ENCODE peak calls at places on chromosomes 1 and 21, in four cellular contexts. R is kidney tubule cell; X is fibroblast of pulmonary artery; D is activated naive CD8-positive, alpha-beta T cell treated with anti-CD3 and anti-CD28 coated beads, Interleukin-2, amount 50 U/mL, for 24 hours. U is an unnamed sample.

GRCh38 chr1:152386940-152387339 is 27.1 kb downstream of the CRNN start:
- DNase-seq in X (no peak), R (no peak), D (no peak), U (no peak)

GRCh38 chr1:6460349-6461236 is 5.4 kb downstream of the TNFRSF25 start:
- DNase-seq in D (peak; percentile 79), R (no peak), X (peak; percentile 25), U (peak; percentile 73)

GRCh38 chr1:211874521-211875347 is 44.2 kb upstream of the LPGAT1 start:
- DNase-seq in R (no peak), D (no peak), X (no peak), U (no peak)

GRCh38 chr1:47378147-47378546 is 37.9 kb upstream of the FOXE3 start:
- DNase-seq in D (no peak), R (no peak), X (no peak), U (no peak)

GRCh38 chr1:17922833-17923232 is 167.7 kb downstream of the ACTL8 start:
- DNase-seq in D (peak; percentile 12), R (peak; percentile 39), X (peak; percentile 26), U (no peak)

GRCh38 chr1:219380463-219380862 is 206.8 kb downstream of the LYPLAL1 start:
- DNase-seq in X (no peak), D (no peak), R (no peak), U (no peak)

GRCh38 chr21:15671188-15671587 is 58.6 kb upstream of the USP25 start:
- DNase-seq in R (no peak), D (no peak), X (no peak), U (no peak)

GRCh38 chr1:200776949-200777348 is 38.3 kb downstream of the CAMSAP2 start:
- DNase-seq in X (no peak), D (no peak), R (peak; percentile 21), U (no peak)

GRCh38 chr1:42944207-42944928 is 14.3 kb downstream of the SLC2A1 start:
- DNase-seq in X (no peak), D (no peak), R (no peak), U (no peak)

GRCh38 chr1:173507205-173507846 is 30.2 kb downstream of the PRDX6 start:
- DNase-seq in R (peak; percentile 98), X (peak; percentile 35), D (no peak), U (no peak)

GRCh38 chr21:37737996-37738395 is 178.3 kb downstream of the KCNJ6 start:
- DNase-seq in R (no peak), X (no peak), D (no peak), U (no peak)

GRCh38 chr1:176692431-176692830 is 229.5 kb downstream of the PAPPA2 start:
- DNase-seq in X (no peak), R (no peak), D (no peak), U (no peak)

GRCh38 chr1:156970017-156970416 is 49.6 kb downstream of the LRRC71 start:
- DNase-seq in D (no peak), X (peak; percentile 31), R (no peak), U (no peak)

GRCh38 chr1:159088050-159088449 is 11.5 kb upstream of the AIM2 start:
- DNase-seq in D (no peak), X (peak; percentile 80), R (peak; percentile 71), U (no peak)

GRCh38 chr1:89487972-89488371 is 36.7 kb upstream of the LRRC8B start:
- DNase-seq in X (no peak), R (no peak), D (no peak), U (no peak)

GRCh38 chr1:28417441-28418277 is 48.1 kb downstream of the PHACTR4 start:
- DNase-seq in X (peak; percentile 71), R (peak; percentile 96), D (peak; percentile 9), U (no peak)

GRCh38 chr1:86487131-86487804 is 18.5 kb downstream of the CLCA1 start:
- DNase-seq in R (no peak), X (peak; percentile 58), D (no peak), U (no peak)

GRCh38 chr21:38171723-38172344 is 85.0 kb upstream of the KCNJ15 start:
- DNase-seq in X (peak; percentile 41), R (peak; percentile 92), D (no peak), U (no peak)

GRCh38 chr1:117077267-117077666 is 17.1 kb downstream of the TTF2 start:
- DNase-seq in D (peak; percentile 43), X (peak; percentile 89), R (peak; percentile 98), U (no peak)

GRCh38 chr1:172338295-172338735 is 82.2 kb upstream of the C1orf105 start:
- DNase-seq in D (peak; percentile 26), R (no peak), X (no peak), U (no peak)

GRCh38 chr1:91501527-91501859 is 842 bp downstream of the CDC7 start:
- DNase-seq in R (no peak), X (peak; percentile 51), D (peak; percentile 34), U (no peak)

GRCh38 chr1:172070055-172070454 is 228.8 kb downstream of the DNM3 start:
- DNase-seq in X (no peak), R (no peak), D (no peak), U (no peak)

GRCh38 chr1:115136706-115137105 is 47.4 kb upstream of the TSPAN2 start:
- DNase-seq in R (peak; percentile 95), X (no peak), D (no peak), U (no peak)

GRCh38 chr1:19337289-19337688 is 25.2 kb downstream of the SLC66A1 start:
- DNase-seq in X (no peak), R (peak; percentile 30), D (no peak), U (no peak)

GRCh38 chr1:155219592-155220031 is 11.1 kb downstream of the MTX1 start:
- DNase-seq in R (no peak), D (no peak), X (no peak), U (no peak)

GRCh38 chr1:19101244-19101643 is 108.8 kb downstream of the UBR4 start:
- DNase-seq in D (no peak), X (no peak), R (no peak), U (no peak)

GRCh38 chr1:15139654-15140350 is 13.7 kb upstream of the TMEM51 start:
- DNase-seq in D (no peak), X (no peak), R (peak; percentile 67), U (no peak)

GRCh38 chr1:54572236-54572850 is 24.3 kb downstream of the ACOT11 start:
- DNase-seq in R (no peak), X (no peak), D (no peak), U (no peak)

GRCh38 chr21:15722591-15723324 is 7.0 kb upstream of the USP25 start:
- DNase-seq in R (no peak), D (no peak), X (no peak), U (no peak)

GRCh38 chr1:63051356-63051755 is 267.4 kb downstream of the ATG4C start:
- DNase-seq in D (no peak), X (no peak), R (no peak), U (no peak)

GRCh38 chr1:231383159-231383855 is 38.8 kb downstream of the EGLN1 start:
- DNase-seq in D (no peak), R (peak; percentile 65), X (no peak), U (no peak)

GRCh38 chr1:51491166-51491981 is 27.7 kb downstream of the EPS15 start:
- DNase-seq in D (no peak), X (no peak), R (no peak), U (no peak)

GRCh38 chr1:90502696-90503095 is 214.4 kb downstream of the BARHL2 start:
- DNase-seq in X (no peak), D (no peak), R (peak; percentile 9), U (no peak)

GRCh38 chr1:2935766-2936390 is 85.4 kb upstream of the ACTRT2 start:
- DNase-seq in R (no peak), D (no peak), X (no peak), U (no peak)

GRCh38 chr1:112614460-112615065 is 4.4 kb downstream of the ST7L start:
- DNase-seq in D (no peak), X (peak; percentile 77), R (peak; percentile 58), U (peak; percentile 40)

GRCh38 chr1:213327318-213327667 is 276.3 kb downstream of the RPS6KC1 start:
- DNase-seq in R (peak; percentile 82), D (no peak), X (peak; percentile 79), U (no peak)

U was measured in naive thymus-derived CD8-positive, alpha-beta T cell.